ENCODE peak calls at places on chromosomes 6 and 20, in four cellular contexts. One of them, this sample, is unnamed.

GRCh38 chr6:160442151-160442550 is 94.0 kb downstream of the SLC22A3 start:
- DNase-seq in gastrocnemius medialis: no peak
- DNase-seq in cardiac muscle cell: no peak
- DNase-seq in left ventricle myocardium inferior: no peak
- DNase-seq in this sample: no peak

GRCh38 chr6:157333537-157333936 is 10.2 kb upstream of the TMEM242 start:
- DNase-seq in gastrocnemius medialis: no peak
- DNase-seq in cardiac muscle cell: no peak
- DNase-seq in left ventricle myocardium inferior: no peak
- DNase-seq in this sample: no peak

GRCh38 chr6:42864602-42865001 is 14.8 kb upstream of the RPL7L1 start:
- DNase-seq in gastrocnemius medialis: no peak
- DNase-seq in cardiac muscle cell: peak
- DNase-seq in left ventricle myocardium inferior: no peak
- DNase-seq in this sample: peak

GRCh38 chr6:4316867-4317400 is 181.6 kb upstream of the ECI2 start:
- DNase-seq in gastrocnemius medialis: peak
- DNase-seq in cardiac muscle cell: peak
- DNase-seq in left ventricle myocardium inferior: peak
- DNase-seq in this sample: peak

GRCh38 chr6:119034827-119035458 is 43.5 kb downstream of the FAM184A start:
- DNase-seq in gastrocnemius medialis: no peak
- DNase-seq in cardiac muscle cell: peak
- DNase-seq in left ventricle myocardium inferior: no peak
- DNase-seq in this sample: no peak

GRCh38 chr6:14743465-14744211 is 502.2 kb upstream of the JARID2 start:
- DNase-seq in gastrocnemius medialis: peak
- DNase-seq in cardiac muscle cell: peak
- DNase-seq in left ventricle myocardium inferior: peak
- DNase-seq in this sample: peak

GRCh38 chr6:166600932-166601331 is 14.5 kb upstream of the RAMACL start:
- DNase-seq in gastrocnemius medialis: no peak
- DNase-seq in cardiac muscle cell: no peak
- DNase-seq in left ventricle myocardium inferior: no peak
- DNase-seq in this sample: no peak

GRCh38 chr6:11943060-11943459 is 69.1 kb upstream of the HIVEP1 start:
- DNase-seq in gastrocnemius medialis: no peak
- DNase-seq in cardiac muscle cell: no peak
- DNase-seq in left ventricle myocardium inferior: no peak
- DNase-seq in this sample: no peak

GRCh38 chr6:125544819-125545218 is 204.6 kb upstream of the HEY2 start:
- DNase-seq in gastrocnemius medialis: no peak
- DNase-seq in cardiac muscle cell: no peak
- DNase-seq in left ventricle myocardium inferior: no peak
- DNase-seq in this sample: no peak

DNA sequence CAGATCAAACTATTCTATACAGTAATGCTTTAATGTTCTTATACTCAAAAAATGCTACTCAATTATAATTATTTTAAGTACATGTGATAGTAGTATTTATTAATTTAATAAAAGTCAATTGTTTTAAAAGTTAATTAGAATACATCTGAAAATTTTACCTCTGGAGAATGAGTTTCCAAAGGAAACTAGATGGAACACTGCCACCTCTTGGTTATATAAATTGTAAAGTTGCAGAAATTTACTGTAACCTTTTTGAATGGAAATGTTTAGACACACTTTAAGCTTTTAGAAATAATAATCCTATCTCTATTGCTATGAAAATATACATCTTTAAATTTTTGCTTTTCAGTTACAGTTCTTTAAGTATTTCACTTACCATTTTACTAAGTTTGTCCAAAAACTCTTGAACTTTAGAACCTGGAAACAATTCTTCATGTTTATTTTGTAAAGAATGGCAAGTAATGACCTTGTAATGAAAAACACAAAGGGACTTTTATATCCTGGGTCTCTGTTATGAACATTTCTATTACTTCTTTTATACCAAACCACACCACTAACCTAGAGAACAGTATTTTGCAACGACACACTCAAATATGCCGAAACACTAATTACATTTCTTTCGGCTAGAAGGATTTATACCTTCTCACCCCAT is 10.9 kb upstream of the BMP5 start:
- DNase-seq in gastrocnemius medialis: no peak
- DNase-seq in cardiac muscle cell: peak
- DNase-seq in left ventricle myocardium inferior: no peak
- DNase-seq in this sample: no peak
- H3K27ac ChIP-seq in gastrocnemius medialis: no peak
- H3K27ac ChIP-seq in cardiac muscle cell: no peak
- H3K27ac ChIP-seq in left ventricle myocardium inferior: no peak
- H3K27ac ChIP-seq in this sample: no peak

GRCh38 chr6:63538550-63538949 is 33.7 kb upstream of the LOC128125822 start:
- DNase-seq in gastrocnemius medialis: no peak
- DNase-seq in cardiac muscle cell: no peak
- DNase-seq in left ventricle myocardium inferior: no peak
- DNase-seq in this sample: no peak

GRCh38 chr6:63537126-63537958 is 34.9 kb upstream of the LOC128125822 start:
- DNase-seq in gastrocnemius medialis: no peak
- DNase-seq in cardiac muscle cell: no peak
- DNase-seq in left ventricle myocardium inferior: no peak
- DNase-seq in this sample: no peak

GRCh38 chr6:63533026-63533425 is 39.3 kb upstream of the LOC128125822 start:
- DNase-seq in gastrocnemius medialis: no peak
- DNase-seq in cardiac muscle cell: no peak
- DNase-seq in left ventricle myocardium inferior: no peak
- DNase-seq in this sample: no peak

GRCh38 chr6:63533952-63534351 is 38.3 kb upstream of the LOC128125822 start:
- DNase-seq in gastrocnemius medialis: no peak
- DNase-seq in cardiac muscle cell: no peak
- DNase-seq in left ventricle myocardium inferior: no peak
- DNase-seq in this sample: no peak

GRCh38 chr6:63537959-63538300 is 34.4 kb upstream of the LOC128125822 start:
- DNase-seq in gastrocnemius medialis: no peak
- DNase-seq in cardiac muscle cell: no peak
- DNase-seq in left ventricle myocardium inferior: no peak
- DNase-seq in this sample: no peak
- TF ChIP-seq CTCF in gastrocnemius medialis: no peak
- TF ChIP-seq CTCF in cardiac muscle cell: no peak
- TF ChIP-seq CTCF in left ventricle myocardium inferior: no peak
- TF ChIP-seq CTCF in this sample: no peak

DNA sequence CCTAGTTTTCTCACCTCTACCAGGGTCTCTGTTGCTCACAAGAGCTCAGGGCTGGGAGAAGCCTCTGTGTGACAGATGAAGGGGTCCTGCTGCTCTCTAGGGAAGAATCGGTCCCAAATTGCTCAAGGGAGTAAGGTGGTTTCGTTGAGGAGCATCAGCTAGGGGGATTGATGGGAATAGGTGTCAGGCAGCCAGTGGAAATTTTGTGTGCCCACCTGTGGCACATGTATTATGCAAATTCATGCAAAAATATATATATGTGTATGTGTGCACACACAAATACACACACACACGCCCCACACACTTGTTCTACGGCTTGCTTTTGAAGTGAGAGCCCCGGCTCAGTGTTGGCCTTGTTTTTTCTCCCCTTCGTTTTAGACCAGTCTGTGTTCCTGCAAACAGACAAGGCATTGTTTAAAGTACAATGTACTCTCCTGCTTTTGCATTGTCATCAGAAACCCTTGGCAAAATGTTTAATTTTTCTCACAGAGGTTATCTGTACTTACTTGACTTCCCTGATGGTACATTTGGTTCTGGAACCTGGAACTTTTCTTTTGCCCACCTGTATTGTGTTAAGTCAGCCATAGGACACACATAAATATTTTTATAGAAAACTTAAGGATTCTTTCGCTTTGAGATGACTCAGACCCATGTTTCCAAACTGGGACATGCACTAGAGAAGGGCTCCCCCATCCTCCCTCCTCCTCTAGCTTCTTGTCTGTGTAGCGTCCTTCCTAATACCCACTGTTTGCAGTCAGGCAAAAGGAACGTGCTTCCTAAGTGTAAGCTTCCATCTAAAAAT is 26.7 kb downstream of the FOXO3 start:
- DNase-seq in gastrocnemius medialis: no peak
- DNase-seq in cardiac muscle cell: peak
- DNase-seq in left ventricle myocardium inferior: no peak
- DNase-seq in this sample: no peak
- H3K27ac ChIP-seq in gastrocnemius medialis: peak
- H3K27ac ChIP-seq in cardiac muscle cell: no peak
- H3K27ac ChIP-seq in left ventricle myocardium inferior: peak
- H3K27ac ChIP-seq in this sample: peak

GRCh38 chr20:32509639-32510066 is 75.5 kb downstream of the NOL4L start:
- DNase-seq in gastrocnemius medialis: no peak
- DNase-seq in cardiac muscle cell: no peak
- DNase-seq in left ventricle myocardium inferior: no peak
- DNase-seq in this sample: no peak
- TF ChIP-seq CTCF in gastrocnemius medialis: no peak
- TF ChIP-seq CTCF in cardiac muscle cell: no peak
- TF ChIP-seq CTCF in left ventricle myocardium inferior: no peak
- TF ChIP-seq CTCF in this sample: no peak

This sample was measured in psoas muscle.